ENCODE peak calls at places on chromosomes 5 and 9, in five cellular contexts. A is Calu3; E is central memory CD8-positive, alpha-beta T cell; D is NCI-H748 treated with DMSO at 0.1 percent for 48 hours; M is activated naive CD4-positive, alpha-beta T cell treated with Interleukin-2 at 50 U/mL for 16 hours. V is an unnamed sample.

GRCh38 chr9:106716820-106717219 is 146.1 kb upstream of the ZNF462 start:
- DNase-seq in E (no peak), M (no peak), A (no peak), D (no peak), V (no peak)

GRCh38 chr5:134590992-134591659 is 41.5 kb downstream of the SAR1B start:
- DNase-seq in A (peak), E (no peak), D (no peak), M (peak), V (peak)

GRCh38 chr9:119853126-119853525 is 483.9 kb upstream of the BRINP1 start:
- DNase-seq in E (no peak), M (no peak), A (no peak), D (peak), V (no peak)

GRCh38 chr9:76594764-76595410 is 135.9 kb downstream of the GCNT1 start:
- DNase-seq in E (no peak), A (no peak), M (no peak), D (no peak), V (no peak)

GRCh38 chr5:123182072-123182471 is 93.0 kb downstream of the PRDM6 start:
- DNase-seq in A (no peak), M (no peak), E (no peak), D (no peak), V (no peak)

GRCh38 chr9:125758986-125759811 is 12.0 kb downstream of the PBX3 start:
- DNase-seq in E (no peak), D (peak), A (no peak), M (no peak), V (peak)

GRCh38 chr5:145803617-145804016 is 31.5 kb downstream of the PRELID2 start:
- DNase-seq in E (no peak), D (no peak), A (no peak), M (no peak), V (no peak)

GRCh38 chr9:24464321-24464951 is 81.3 kb downstream of the IZUMO3 start:
- DNase-seq in A (no peak), M (no peak), D (no peak), E (no peak), V (no peak)

GRCh38 chr9:100013573-100013972 is 85.2 kb downstream of the ERP44 start:
- DNase-seq in A (no peak), E (no peak), D (no peak), M (no peak), V (no peak)

GRCh38 chr5:173629628-173630027 is 13.2 kb upstream of the BOD1 start:
- DNase-seq in E (no peak), A (peak), D (no peak), M (no peak), V (no peak)

GRCh38 chr5:55903121-55903701 is 52.1 kb downstream of the IL31RA start:
- DNase-seq in E (peak), A (peak), M (peak), D (no peak), V (no peak)

GRCh38 chr5:91126448-91126847 is 256.7 kb downstream of the ARRDC3 start:
- DNase-seq in A (no peak), E (no peak), D (no peak), M (no peak), V (no peak)

GRCh38 chr5:11048760-11049159 is 287.7 kb upstream of the DAP start:
- DNase-seq in D (no peak), A (peak), M (no peak), E (no peak), V (no peak)

GRCh38 chr5:176542596-176543427 is 5.6 kb upstream of the RNF44 start:
- DNase-seq in D (no peak), A (peak), E (no peak), M (peak), V (no peak)

GRCh38 chr9:69180670-69181069 is 6.6 kb downstream of the TJP2 start:
- DNase-seq in M (peak), E (no peak), D (no peak), A (peak), V (peak)

GRCh38 chr9:117414220-117414905 is 494 bp downstream of the ASTN2 start:
- DNase-seq in M (no peak), D (peak), E (no peak), A (peak), V (peak)

GRCh38 chr5:95837492-95837891 is 15.0 kb upstream of the GLRX start:
- DNase-seq in E (no peak), M (no peak), D (no peak), A (no peak), V (no peak)

GRCh38 chr5:123115020-123115419 is 26.0 kb downstream of the PRDM6 start:
- DNase-seq in D (no peak), M (no peak), A (no peak), E (no peak), V (no peak)

GRCh38 chr9:104238668-104239067 is 144.6 kb downstream of the SMC2 start:
- DNase-seq in A (no peak), E (no peak), D (no peak), M (no peak), V (no peak)

GRCh38 chr9:121559183-121559582 is 59.5 kb upstream of the GGTA1 start:
- DNase-seq in A (no peak), E (no peak), M (no peak), D (no peak), V (no peak)

GRCh38 chr5:113092683-113093082 is 116.1 kb downstream of the DCP2 start:
- DNase-seq in M (no peak), A (no peak), D (no peak), E (no peak), V (no peak)

GRCh38 chr9:131667576-131667975 is 72.3 kb downstream of the RAPGEF1 start:
- DNase-seq in A (no peak), E (peak), D (no peak), M (peak), V (no peak)